ENCODE peak calls at places on chromosomes 12 and 14, in five cellular contexts. One of them, this sample, is unnamed.

GRCh38 chr14:67186789-67187188 is 2.5 kb upstream of the GARIN2 start:
- DNase-seq in CD4-positive, alpha-beta T cell: no peak
- DNase-seq in iPS-NIHi11: no peak
- DNase-seq in iris pigment epithelial cell: peak
- DNase-seq in uterus: no peak
- DNase-seq in this sample: no peak

GRCh38 chr12:124379938-124380754 is 85.3 kb downstream of the RFLNA start:
- DNase-seq in CD4-positive, alpha-beta T cell: no peak
- DNase-seq in iPS-NIHi11: no peak
- DNase-seq in iris pigment epithelial cell: peak
- DNase-seq in uterus: peak
- DNase-seq in this sample: no peak

GRCh38 chr12:78966062-78966461 is 101.5 kb downstream of the SYT1 start:
- DNase-seq in CD4-positive, alpha-beta T cell: no peak
- DNase-seq in iPS-NIHi11: no peak
- DNase-seq in iris pigment epithelial cell: no peak
- DNase-seq in uterus: no peak
- DNase-seq in this sample: no peak

GRCh38 chr12:98543701-98544100 is 28.3 kb downstream of the TMPO start:
- DNase-seq in CD4-positive, alpha-beta T cell: no peak
- DNase-seq in iPS-NIHi11: no peak
- DNase-seq in iris pigment epithelial cell: no peak
- DNase-seq in uterus: no peak
- DNase-seq in this sample: no peak

GRCh38 chr12:106303202-106303820 is 778 bp downstream of the TCP11L2 start:
- DNase-seq in CD4-positive, alpha-beta T cell: peak
- DNase-seq in iPS-NIHi11: peak
- DNase-seq in iris pigment epithelial cell: peak
- DNase-seq in uterus: peak
- DNase-seq in this sample: peak

GRCh38 chr12:128314611-128315010 is 47.6 kb downstream of the TMEM132C start:
- DNase-seq in CD4-positive, alpha-beta T cell: no peak
- DNase-seq in iPS-NIHi11: no peak
- DNase-seq in iris pigment epithelial cell: no peak
- DNase-seq in uterus: no peak
- DNase-seq in this sample: no peak

GRCh38 chr14:91681893-91682563 is 49.9 kb downstream of the CATSPERB start:
- DNase-seq in CD4-positive, alpha-beta T cell: no peak
- DNase-seq in iPS-NIHi11: no peak
- DNase-seq in iris pigment epithelial cell: no peak
- DNase-seq in uterus: no peak
- DNase-seq in this sample: no peak

GRCh38 chr12:5633102-5633501 is 201.2 kb downstream of the NTF3 start:
- DNase-seq in CD4-positive, alpha-beta T cell: no peak
- DNase-seq in iPS-NIHi11: no peak
- DNase-seq in iris pigment epithelial cell: no peak
- DNase-seq in uterus: no peak
- DNase-seq in this sample: no peak

GRCh38 chr12:1810201-1810930 is 10.0 kb upstream of the LRTM2 start:
- DNase-seq in CD4-positive, alpha-beta T cell: no peak
- DNase-seq in iPS-NIHi11: no peak
- DNase-seq in iris pigment epithelial cell: peak
- DNase-seq in uterus: no peak
- DNase-seq in this sample: no peak

GRCh38 chr14:75010472-75010871 is 7.8 kb downstream of the EIF2B2 start:
- DNase-seq in CD4-positive, alpha-beta T cell: no peak
- DNase-seq in iPS-NIHi11: no peak
- DNase-seq in iris pigment epithelial cell: no peak
- DNase-seq in uterus: no peak
- DNase-seq in this sample: no peak

GRCh38 chr14:91269076-91269991 is 24.8 kb upstream of the GPR68 start:
- DNase-seq in CD4-positive, alpha-beta T cell: no peak
- DNase-seq in iPS-NIHi11: no peak
- DNase-seq in iris pigment epithelial cell: no peak
- DNase-seq in uterus: no peak
- DNase-seq in this sample: no peak

GRCh38 chr14:23306113-23306411 is 571 bp upstream of the BCL2L2 start:
- DNase-seq in CD4-positive, alpha-beta T cell: no peak
- DNase-seq in iPS-NIHi11: no peak
- DNase-seq in iris pigment epithelial cell: no peak
- DNase-seq in uterus: no peak
- DNase-seq in this sample: no peak

GRCh38 chr12:57475271-57476161 is 4.2 kb downstream of the ARHGAP9 start:
- DNase-seq in CD4-positive, alpha-beta T cell: no peak
- DNase-seq in iPS-NIHi11: peak
- DNase-seq in iris pigment epithelial cell: no peak
- DNase-seq in uterus: no peak
- DNase-seq in this sample: peak